ENCODE peak calls at places on chromosomes 3 and 15, in seven cellular contexts. One of them, this sample, is unnamed.

GRCh38 chr15:42313463-42313862 is 40.2 kb upstream of the TMEM87A start:
- DNase-seq in SK-N-MC: no peak
- DNase-seq in HL-60: peak
- DNase-seq in esophagus muscularis mucosa: no peak
- DNase-seq in spleen: no peak
- DNase-seq in GM12892: no peak
- DNase-seq in prostate gland: no peak
- DNase-seq in this sample: peak

GRCh38 chr15:38623744-38624143 is 59.1 kb upstream of the RASGRP1 start:
- DNase-seq in GM12892: no peak
- DNase-seq in spleen: no peak
- DNase-seq in esophagus muscularis mucosa: no peak
- DNase-seq in SK-N-MC: no peak
- DNase-seq in HL-60: no peak
- DNase-seq in prostate gland: no peak
- DNase-seq in this sample: no peak

GRCh38 chr3:118960876-118961275 is 73.8 kb downstream of the IGSF11 start:
- DNase-seq in GM12892: no peak
- DNase-seq in prostate gland: no peak
- DNase-seq in esophagus muscularis mucosa: no peak
- DNase-seq in HL-60: no peak
- DNase-seq in spleen: no peak
- DNase-seq in SK-N-MC: no peak
- DNase-seq in this sample: peak

GRCh38 chr3:32202496-32202895 is 36.0 kb upstream of the CMTM8 start:
- DNase-seq in SK-N-MC: no peak
- DNase-seq in esophagus muscularis mucosa: no peak
- DNase-seq in GM12892: no peak
- DNase-seq in prostate gland: no peak
- DNase-seq in spleen: no peak
- DNase-seq in HL-60: no peak
- DNase-seq in this sample: no peak

GRCh38 chr3:195150194-195151118 is 120.5 kb downstream of the XXYLT1 start:
- DNase-seq in HL-60: peak
- DNase-seq in spleen: peak
- DNase-seq in GM12892: no peak
- DNase-seq in prostate gland: peak
- DNase-seq in SK-N-MC: no peak
- DNase-seq in esophagus muscularis mucosa: no peak
- DNase-seq in this sample: peak

GRCh38 chr3:194220776-194221735 is 85.1 kb downstream of the HES1 start:
- DNase-seq in spleen: no peak
- DNase-seq in esophagus muscularis mucosa: no peak
- DNase-seq in GM12892: no peak
- DNase-seq in prostate gland: no peak
- DNase-seq in SK-N-MC: no peak
- DNase-seq in HL-60: no peak
- DNase-seq in this sample: no peak

GRCh38 chr3:148078659-148079058 is 619.0 kb upstream of the AGTR1 start:
- DNase-seq in prostate gland: no peak
- DNase-seq in esophagus muscularis mucosa: no peak
- DNase-seq in SK-N-MC: no peak
- DNase-seq in HL-60: no peak
- DNase-seq in spleen: no peak
- DNase-seq in GM12892: no peak
- DNase-seq in this sample: no peak

GRCh38 chr15:44296625-44297524 is 8.4 kb downstream of the GOLM2 start:
- DNase-seq in HL-60: peak
- DNase-seq in spleen: no peak
- DNase-seq in prostate gland: peak
- DNase-seq in GM12892: no peak
- DNase-seq in SK-N-MC: no peak
- DNase-seq in esophagus muscularis mucosa: no peak
- DNase-seq in this sample: peak

GRCh38 chr3:126568776-126569342 is 10.1 kb upstream of the C3orf22 start:
- DNase-seq in esophagus muscularis mucosa: peak
- DNase-seq in SK-N-MC: no peak
- DNase-seq in spleen: no peak
- DNase-seq in HL-60: no peak
- DNase-seq in prostate gland: no peak
- DNase-seq in GM12892: no peak
- DNase-seq in this sample: no peak

GRCh38 chr3:182603501-182603900 is 189.8 kb upstream of the ATP11B start:
- DNase-seq in HL-60: no peak
- DNase-seq in SK-N-MC: no peak
- DNase-seq in prostate gland: no peak
- DNase-seq in GM12892: no peak
- DNase-seq in esophagus muscularis mucosa: no peak
- DNase-seq in spleen: no peak
- DNase-seq in this sample: no peak

GRCh38 chr15:79311901-79312553 is 1.1 kb downstream of the TMED3 start:
- DNase-seq in esophagus muscularis mucosa: peak
- DNase-seq in SK-N-MC: no peak
- DNase-seq in prostate gland: no peak
- DNase-seq in HL-60: peak
- DNase-seq in GM12892: no peak
- DNase-seq in spleen: no peak
- DNase-seq in this sample: no peak

GRCh38 chr15:48828906-48829305 is 18.0 kb upstream of the CEP152 start:
- DNase-seq in prostate gland: no peak
- DNase-seq in esophagus muscularis mucosa: no peak
- DNase-seq in spleen: no peak
- DNase-seq in HL-60: no peak
- DNase-seq in SK-N-MC: no peak
- DNase-seq in GM12892: no peak
- DNase-seq in this sample: no peak

GRCh38 chr3:123414958-123415792 is 33.7 kb downstream of the ADCY5 start:
- DNase-seq in HL-60: no peak
- DNase-seq in esophagus muscularis mucosa: no peak
- DNase-seq in SK-N-MC: no peak
- DNase-seq in spleen: peak
- DNase-seq in GM12892: no peak
- DNase-seq in prostate gland: no peak
- DNase-seq in this sample: no peak

GRCh38 chr3:65751123-65751700 is 287.5 kb downstream of the MAGI1 start:
- DNase-seq in HL-60: peak
- DNase-seq in SK-N-MC: no peak
- DNase-seq in prostate gland: peak
- DNase-seq in esophagus muscularis mucosa: no peak
- DNase-seq in spleen: no peak
- DNase-seq in GM12892: no peak
- DNase-seq in this sample: peak

GRCh38 chr15:91548588-91548987 is 304.9 kb upstream of the SLCO3A1 start:
- DNase-seq in GM12892: no peak
- DNase-seq in esophagus muscularis mucosa: no peak
- DNase-seq in spleen: no peak
- DNase-seq in HL-60: no peak
- DNase-seq in prostate gland: no peak
- DNase-seq in SK-N-MC: peak
- DNase-seq in this sample: no peak

GRCh38 chr3:181838940-181839914 is 127.5 kb downstream of the SOX2 start:
- DNase-seq in spleen: no peak
- DNase-seq in esophagus muscularis mucosa: no peak
- DNase-seq in SK-N-MC: no peak
- DNase-seq in HL-60: no peak
- DNase-seq in prostate gland: no peak
- DNase-seq in GM12892: no peak
- DNase-seq in this sample: no peak

GRCh38 chr15:100124936-100125626 is 216.7 kb downstream of the ADAMTS17 start:
- DNase-seq in spleen: no peak
- DNase-seq in esophagus muscularis mucosa: no peak
- DNase-seq in prostate gland: no peak
- DNase-seq in SK-N-MC: no peak
- DNase-seq in HL-60: no peak
- DNase-seq in GM12892: no peak
- DNase-seq in this sample: no peak

GRCh38 chr15:100129677-100130076 is 212.1 kb downstream of the ADAMTS17 start:
- DNase-seq in GM12892: no peak
- DNase-seq in HL-60: no peak
- DNase-seq in prostate gland: no peak
- DNase-seq in SK-N-MC: no peak
- DNase-seq in spleen: no peak
- DNase-seq in esophagus muscularis mucosa: no peak
- DNase-seq in this sample: peak

GRCh38 chr15:100124361-100124760 is 217.4 kb downstream of the ADAMTS17 start:
- DNase-seq in HL-60: no peak
- DNase-seq in GM12892: no peak
- DNase-seq in esophagus muscularis mucosa: no peak
- DNase-seq in prostate gland: no peak
- DNase-seq in SK-N-MC: no peak
- DNase-seq in spleen: peak
- DNase-seq in this sample: no peak

GRCh38 chr15:100123611-100124010 is 218.2 kb downstream of the ADAMTS17 start:
- DNase-seq in spleen: peak
- DNase-seq in SK-N-MC: no peak
- DNase-seq in prostate gland: no peak
- DNase-seq in esophagus muscularis mucosa: no peak
- DNase-seq in HL-60: no peak
- DNase-seq in GM12892: no peak
- DNase-seq in this sample: no peak

GRCh38 chr15:100125627-100126231 is 216.0 kb downstream of the ADAMTS17 start:
- DNase-seq in spleen: no peak
- DNase-seq in GM12892: no peak
- DNase-seq in HL-60: no peak
- DNase-seq in esophagus muscularis mucosa: no peak
- DNase-seq in SK-N-MC: no peak
- DNase-seq in prostate gland: no peak
- DNase-seq in this sample: no peak
- TF ChIP-seq POLR2AphosphoS5 in spleen: peak
- TF ChIP-seq POLR2AphosphoS5 in GM12892: no peak
- TF ChIP-seq POLR2AphosphoS5 in HL-60: no peak
- TF ChIP-seq POLR2AphosphoS5 in esophagus muscularis mucosa: peak
- TF ChIP-seq POLR2AphosphoS5 in SK-N-MC: no peak
- TF ChIP-seq POLR2AphosphoS5 in prostate gland: no peak
- TF ChIP-seq POLR2AphosphoS5 in this sample: no peak

GRCh38 chr15:76987896-76988860 is 6.7 kb upstream of the PSTPIP1 start:
- DNase-seq in SK-N-MC: no peak
- DNase-seq in prostate gland: no peak
- DNase-seq in GM12892: peak
- DNase-seq in HL-60: peak
- DNase-seq in spleen: peak
- DNase-seq in esophagus muscularis mucosa: no peak
- DNase-seq in this sample: peak
- TF ChIP-seq POLR2AphosphoS5 in SK-N-MC: no peak
- TF ChIP-seq POLR2AphosphoS5 in prostate gland: no peak
- TF ChIP-seq POLR2AphosphoS5 in GM12892: peak
- TF ChIP-seq POLR2AphosphoS5 in HL-60: peak
- TF ChIP-seq POLR2AphosphoS5 in spleen: no peak
- TF ChIP-seq POLR2AphosphoS5 in esophagus muscularis mucosa: no peak
- TF ChIP-seq POLR2AphosphoS5 in this sample: no peak

GRCh38 chr3:134249935-134250716 is 533 bp downstream of the RYK start:
- DNase-seq in HL-60: peak
- DNase-seq in GM12892: peak
- DNase-seq in SK-N-MC: no peak
- DNase-seq in spleen: peak
- DNase-seq in esophagus muscularis mucosa: no peak
- DNase-seq in prostate gland: peak
- DNase-seq in this sample: peak
- TF ChIP-seq POLR2AphosphoS5 in HL-60: no peak
- TF ChIP-seq POLR2AphosphoS5 in GM12892: no peak
- TF ChIP-seq POLR2AphosphoS5 in SK-N-MC: no peak
- TF ChIP-seq POLR2AphosphoS5 in spleen: no peak
- TF ChIP-seq POLR2AphosphoS5 in esophagus muscularis mucosa: no peak
- TF ChIP-seq POLR2AphosphoS5 in prostate gland: no peak
- TF ChIP-seq POLR2AphosphoS5 in this sample: no peak

DNA sequence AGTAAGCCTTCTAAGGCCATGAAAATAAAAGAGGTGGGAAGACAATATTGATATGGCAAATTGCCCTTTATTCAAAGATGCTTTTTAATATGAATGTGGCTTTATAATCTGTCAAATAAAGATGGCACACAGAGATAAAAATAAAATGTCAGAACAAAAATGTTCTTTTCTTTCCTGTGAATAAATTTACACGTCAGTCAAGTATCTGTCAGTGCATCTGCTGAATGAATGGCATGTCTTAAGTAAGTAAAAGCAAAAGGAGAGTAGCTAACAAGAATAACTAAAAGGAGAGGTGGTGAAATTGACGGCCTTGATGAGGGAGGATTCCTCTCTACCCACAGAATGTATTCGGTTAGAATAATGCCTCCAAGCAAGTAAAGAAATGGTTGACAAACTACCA is 1021.7 kb upstream of the GBE1 start:
- DNase-seq in GM12892: no peak
- DNase-seq in prostate gland: no peak
- DNase-seq in HL-60: no peak
- DNase-seq in SK-N-MC: no peak
- DNase-seq in esophagus muscularis mucosa: no peak
- DNase-seq in spleen: no peak
- DNase-seq in this sample: no peak
- TF ChIP-seq POLR2AphosphoS5 in GM12892: no peak
- TF ChIP-seq POLR2AphosphoS5 in prostate gland: no peak
- TF ChIP-seq POLR2AphosphoS5 in HL-60: no peak
- TF ChIP-seq POLR2AphosphoS5 in SK-N-MC: no peak
- TF ChIP-seq POLR2AphosphoS5 in esophagus muscularis mucosa: no peak
- TF ChIP-seq POLR2AphosphoS5 in spleen: no peak
- TF ChIP-seq POLR2AphosphoS5 in this sample: no peak

DNA sequence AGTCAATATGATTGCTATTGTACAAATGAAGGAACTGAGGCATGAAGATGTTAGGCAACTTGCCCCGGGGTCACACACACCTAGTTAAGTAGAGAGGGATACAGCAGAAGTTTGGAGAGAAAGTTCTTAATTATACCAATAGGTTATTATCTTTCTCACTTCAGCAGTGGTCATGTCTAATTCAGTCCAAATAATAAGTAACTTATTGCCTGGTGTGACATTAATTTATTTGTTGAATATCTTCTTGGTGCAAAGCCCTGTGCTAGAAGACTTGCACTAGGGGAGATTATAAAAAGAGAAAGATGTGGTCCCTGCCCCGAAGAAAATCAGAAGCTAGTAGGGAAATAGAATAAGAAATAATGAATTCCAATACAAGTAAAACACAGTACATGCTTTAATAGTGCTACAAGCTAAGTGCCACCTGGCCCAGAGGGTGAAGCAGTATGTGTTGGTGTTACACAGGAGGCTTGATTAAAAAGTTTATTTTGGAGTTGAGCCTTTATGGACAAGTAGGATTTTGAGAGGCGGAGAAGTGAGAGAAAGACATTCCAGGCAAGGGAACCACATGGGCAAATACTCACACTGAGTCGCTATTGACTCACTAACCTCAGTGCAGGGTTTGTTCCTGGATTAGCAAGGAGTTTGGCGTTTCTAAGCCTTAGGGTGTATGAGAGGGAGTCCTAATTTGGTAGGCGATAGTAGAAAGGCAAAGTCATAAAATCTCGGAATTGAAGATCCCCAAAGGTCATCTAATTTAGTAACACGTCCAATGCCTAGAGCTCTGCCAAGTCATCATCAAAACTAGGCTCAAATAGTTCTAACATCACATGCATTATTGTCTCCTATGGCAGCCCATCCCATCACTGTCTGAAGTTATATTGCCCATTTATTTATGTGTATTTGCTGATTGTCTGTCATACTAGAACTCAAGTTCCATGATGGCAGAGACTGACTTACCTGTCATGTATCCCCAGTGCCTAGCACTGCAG is 19.2 kb upstream of the GSK3B start:
- DNase-seq in spleen: no peak
- DNase-seq in GM12892: no peak
- DNase-seq in prostate gland: no peak
- DNase-seq in esophagus muscularis mucosa: peak
- DNase-seq in HL-60: no peak
- DNase-seq in SK-N-MC: no peak
- DNase-seq in this sample: no peak
- TF ChIP-seq POLR2AphosphoS5 in spleen: no peak
- TF ChIP-seq POLR2AphosphoS5 in GM12892: no peak
- TF ChIP-seq POLR2AphosphoS5 in prostate gland: no peak
- TF ChIP-seq POLR2AphosphoS5 in esophagus muscularis mucosa: no peak
- TF ChIP-seq POLR2AphosphoS5 in HL-60: no peak
- TF ChIP-seq POLR2AphosphoS5 in SK-N-MC: no peak
- TF ChIP-seq POLR2AphosphoS5 in this sample: no peak